ENCODE peak calls at places on chromosome 16, in five cellular contexts. M is Peyer's patch, A is fibroblast of lung, Y is lung, W is esophagus squamous epithelium. L is an unnamed sample.

GRCh38 chr16:19375561-19376158 is 42.0 kb upstream of the TMC5 start:
- DNase-seq in Y (no peak), W (no peak), A (peak), M (no peak), L (no peak)

GRCh38 chr16:65598626-65599025 is 476.8 kb upstream of the CDH11 start:
- DNase-seq in M (no peak), Y (no peak), A (no peak), W (no peak), L (no peak)

GRCh38 chr16:35431829-35432663 is 1972.6 kb downstream of the TP53TG3F start:
- DNase-seq in A (no peak), Y (no peak), W (no peak), M (no peak), L (no peak)

GRCh38 chr16:84730406-84731106 is 30.8 kb downstream of the USP10 start:
- DNase-seq in A (peak), M (no peak), W (no peak), Y (peak), L (peak)

GRCh38 chr16:57785385-57785784 is 16.9 kb downstream of the KIFC3 start:
- DNase-seq in M (no peak), Y (no peak), W (no peak), A (no peak), L (no peak)

GRCh38 chr16:12559714-12560113 is 244.0 kb downstream of the CPPED1 start:
- DNase-seq in Y (no peak), A (no peak), M (no peak), W (no peak), L (no peak)

GRCh38 chr16:89031715-89032659 is 55.0 kb upstream of the CBFA2T3 start:
- DNase-seq in A (no peak), M (no peak), W (no peak), Y (peak), L (no peak)

GRCh38 chr16:11201498-11202259 is 54.3 kb downstream of the SOCS1 start:
- DNase-seq in W (no peak), M (no peak), A (peak), Y (no peak), L (no peak)

GRCh38 chr16:56933266-56933619 is 1.3 kb downstream of the HERPUD1 start:
- DNase-seq in W (no peak), A (no peak), M (no peak), Y (no peak), L (no peak)

GRCh38 chr16:76277099-76278030 is at the start of gene CNTNAP4:
- DNase-seq in M (no peak), W (no peak), A (peak), Y (no peak), L (no peak)

GRCh38 chr16:84115919-84116719 is 623 bp downstream of the MBTPS1 start:
- DNase-seq in W (no peak), A (peak), M (no peak), Y (peak), L (no peak)

GRCh38 chr16:3819741-3820724 is 60.5 kb downstream of the CREBBP start:
- DNase-seq in A (peak), W (no peak), M (no peak), Y (no peak), L (no peak)

GRCh38 chr16:46790599-46791270 is 40.2 kb downstream of the C16orf87 start:
- DNase-seq in Y (no peak), W (no peak), A (no peak), M (no peak), L (no peak)
- H3K27ac ChIP-seq in Y (no peak), W (peak), A (no peak), M (no peak), L (no peak)

DNA sequence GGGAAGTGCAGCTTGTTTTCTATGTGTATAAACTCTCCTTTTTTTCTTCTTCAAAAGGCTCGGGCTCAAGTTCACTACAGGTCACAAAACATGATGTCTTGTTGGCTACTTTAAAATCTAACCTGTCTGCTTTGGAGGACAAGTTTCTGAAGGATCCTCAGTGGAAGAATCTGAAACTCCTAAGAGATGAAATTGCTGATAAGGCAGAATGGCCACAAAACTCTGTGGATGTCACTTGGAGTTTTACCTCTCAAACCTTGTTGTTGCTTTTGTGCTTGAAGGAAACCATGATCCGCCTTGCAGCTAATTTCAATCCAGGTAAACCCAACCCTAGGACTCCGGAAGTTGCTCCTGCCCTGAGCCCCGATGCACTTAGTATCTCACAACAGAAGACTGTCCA is 16.5 kb downstream of the TANGO6 start:
- DNase-seq in M (no peak), W (no peak), A (no peak), Y (no peak), L (no peak)
- H3K27ac ChIP-seq in M (no peak), W (no peak), A (no peak), Y (no peak), L (no peak)

DNA sequence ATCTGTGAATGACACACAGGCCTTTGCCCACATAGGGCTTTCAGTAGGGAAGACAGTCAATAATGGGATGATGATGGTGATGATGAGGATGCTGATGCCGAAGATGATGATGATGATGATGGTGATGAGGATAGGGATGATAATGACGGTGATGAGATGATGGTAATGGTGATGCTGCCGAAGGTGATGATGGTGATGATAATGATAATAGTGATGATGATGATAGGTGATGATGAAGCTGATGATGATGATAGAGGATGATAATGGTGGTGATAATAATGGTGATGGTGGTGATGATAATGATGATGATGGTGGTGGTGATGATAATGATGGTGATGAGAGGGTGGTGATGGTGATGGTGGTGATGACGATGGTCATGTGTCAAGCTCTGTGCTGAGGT is 12.9 kb downstream of the FOXL1 start:
- DNase-seq in A (no peak), Y (no peak), W (no peak), M (no peak), L (no peak)
- H3K27ac ChIP-seq in A (no peak), Y (no peak), W (no peak), M (no peak), L (no peak)

GRCh38 chr16:52532384-52532783 is 14.6 kb downstream of the TOX3 start:
- DNase-seq in Y (no peak), A (no peak), W (no peak), M (no peak), L (no peak)
- H3K27ac ChIP-seq in Y (no peak), A (no peak), W (no peak), M (no peak), L (no peak)

GRCh38 chr16:2427526-2427925 is 1.7 kb upstream of the CCNF start:
- DNase-seq in M (no peak), W (no peak), Y (no peak), A (no peak), L (no peak)

GRCh38 chr16:2429037-2429770 is at the start of gene CCNF:
- DNase-seq in M (peak), A (peak), Y (peak), W (peak), L (peak)

GRCh38 chr16:2426941-2427361 is 2.3 kb upstream of the CCNF start:
- DNase-seq in A (no peak), M (no peak), Y (peak), W (no peak), L (no peak)

GRCh38 chr16:2428787-2429036 is 535 bp upstream of the CCNF start:
- DNase-seq in Y (no peak), W (no peak), A (no peak), M (no peak), L (no peak)

GRCh38 chr16:2428051-2428786 is 1.0 kb upstream of the CCNF start:
- DNase-seq in Y (peak), A (peak), W (no peak), M (peak), L (no peak)
- H3K27ac ChIP-seq in Y (peak), A (peak), W (peak), M (peak), L (peak)

DNA sequence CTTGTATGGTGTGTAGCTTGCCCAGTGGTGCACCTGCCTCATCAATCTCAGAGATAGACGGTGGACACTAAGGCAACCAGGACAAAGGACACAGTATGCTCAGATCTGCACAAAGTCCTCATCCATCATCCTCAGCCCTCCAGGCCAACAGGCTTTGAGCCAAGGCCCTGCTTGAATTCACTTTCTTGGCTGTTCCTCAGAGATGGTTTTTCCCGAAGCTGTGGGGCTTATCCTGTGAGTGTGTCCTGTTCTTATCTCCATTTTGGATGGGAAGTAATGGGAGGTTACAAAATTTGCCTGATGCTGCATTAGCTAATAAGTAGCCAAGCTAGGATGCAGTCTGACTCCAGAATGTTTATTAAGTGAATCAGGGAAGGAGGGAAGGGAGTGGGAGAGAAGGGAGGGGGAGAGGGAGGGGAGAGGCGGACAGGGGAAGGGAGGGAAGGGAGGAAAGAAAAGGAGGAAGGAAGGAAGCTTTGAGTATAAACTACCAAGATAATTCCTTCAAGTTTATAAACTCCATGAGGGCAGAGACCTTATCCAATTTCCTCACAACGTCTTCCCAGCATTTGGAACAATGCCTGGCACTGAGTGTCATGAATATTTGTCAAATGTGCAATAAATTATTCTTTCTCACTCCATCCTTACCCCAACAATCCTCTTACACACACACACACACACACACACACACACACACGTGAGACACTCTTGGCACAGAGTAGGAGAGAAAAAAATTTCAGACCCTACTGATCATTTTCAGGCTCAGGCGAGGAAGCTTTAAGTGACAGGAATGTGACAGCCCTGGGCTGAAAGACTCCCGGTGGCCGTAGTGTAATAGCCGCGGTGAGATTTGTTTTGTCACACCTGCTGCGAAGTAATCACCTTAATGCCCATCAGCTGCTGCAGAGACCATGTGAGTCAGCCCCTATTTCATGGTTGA is 84.3 kb downstream of the BMERB1 start:
- DNase-seq in M (no peak), A (peak), W (no peak), Y (no peak), L (peak)
- H3K27ac ChIP-seq in M (peak), A (no peak), W (peak), Y (no peak), L (peak)